ENCODE peak calls at places on chromosomes 13 and 19, in eight cellular contexts. I, X, D, V, L, H, S and N are unnamed samples.

GRCh38 chr19:47036233-47036651 is 12.2 kb downstream of the TMEM160 start:
- DNase-seq in I (no peak), X (peak), D (peak), V (no peak), L (peak), H (no peak), S (no peak), N (peak)

GRCh38 chr13:32587774-32588165 is 1.5 kb downstream of the PDS5B start:
- DNase-seq in I (no peak), X (no peak), D (peak), V (no peak), L (no peak), H (no peak), S (no peak), N (no peak)

GRCh38 chr19:3188627-3189596 is 3.2 kb downstream of the NCLN start:
- DNase-seq in I (no peak), X (no peak), D (no peak), V (no peak), L (peak), H (no peak), S (no peak), N (no peak)

GRCh38 chr13:110616103-110617101 is 1.1 kb downstream of the NAXD start:
- DNase-seq in I (no peak), X (no peak), D (peak), V (peak), L (peak), H (no peak), S (peak), N (no peak)

GRCh38 chr13:21034602-21035190 is 26.7 kb downstream of the LATS2 start:
- DNase-seq in I (no peak), X (no peak), D (peak), V (no peak), L (no peak), H (no peak), S (no peak), N (no peak)

GRCh38 chr13:76023644-76024043 is 387.5 kb downstream of the LMO7 start:
- DNase-seq in I (no peak), X (no peak), D (peak), V (no peak), L (no peak), H (no peak), S (no peak), N (no peak)

GRCh38 chr19:44741841-44742352 is 6.6 kb upstream of the BCL3 start:
- DNase-seq in I (peak), X (peak), D (peak), V (no peak), L (peak), H (peak), S (peak), N (no peak)

GRCh38 chr13:51674276-51674675 is 90.0 kb downstream of the WDFY2 start:
- DNase-seq in I (no peak), X (no peak), D (peak), V (no peak), L (peak), H (no peak), S (no peak), N (no peak)

GRCh38 chr13:93227280-93227905 is 786 bp downstream of the GPC6 start:
- DNase-seq in I (no peak), X (peak), D (peak), V (no peak), L (peak), H (peak), S (no peak), N (peak)

GRCh38 chr19:39927076-39927475 is 7.4 kb downstream of the FCGBP start:
- DNase-seq in I (no peak), X (no peak), D (no peak), V (no peak), L (no peak), H (no peak), S (no peak), N (no peak)

GRCh38 chr19:55212447-55212846 is 3.1 kb upstream of the PTPRH start:
- DNase-seq in I (no peak), X (peak), D (peak), V (peak), L (peak), H (no peak), S (no peak), N (peak)

GRCh38 chr19:35733180-35734125 is 8.8 kb downstream of the IGFLR1 start:
- DNase-seq in I (no peak), X (no peak), D (no peak), V (no peak), L (no peak), H (no peak), S (no peak), N (no peak)

GRCh38 chr13:111005364-111005763 is 90.5 kb upstream of the ANKRD10 start:
- DNase-seq in I (no peak), X (no peak), D (peak), V (no peak), L (no peak), H (peak), S (no peak), N (no peak)

GRCh38 chr13:37226966-37227365 is 121.5 kb upstream of the CSNK1A1L start:
- DNase-seq in I (no peak), X (no peak), D (peak), V (no peak), L (no peak), H (no peak), S (no peak), N (no peak)

GRCh38 chr19:48043675-48044258 is at the start of gene CABP5:
- DNase-seq in I (no peak), X (no peak), D (no peak), V (no peak), L (no peak), H (no peak), S (no peak), N (no peak)

GRCh38 chr13:60838581-60838980 is 441.6 kb downstream of the TDRD3 start:
- DNase-seq in I (no peak), X (no peak), D (peak), V (no peak), L (no peak), H (no peak), S (no peak), N (no peak)

GRCh38 chr13:38661276-38661675 is 25.6 kb upstream of the FREM2 start:
- DNase-seq in I (no peak), X (no peak), D (no peak), V (no peak), L (no peak), H (no peak), S (no peak), N (no peak)

GRCh38 chr13:51585696-51586095 is 1.4 kb downstream of the WDFY2 start:
- DNase-seq in I (no peak), X (no peak), D (peak), V (peak), L (no peak), H (no peak), S (no peak), N (no peak)

GRCh38 chr13:61880576-61881283 is 465.1 kb upstream of the PCDH20 start:
- DNase-seq in I (no peak), X (peak), D (peak), V (peak), L (no peak), H (no peak), S (no peak), N (no peak)

GRCh38 chr13:35866801-35867200 is 264.4 kb downstream of the DCLK1 start:
- DNase-seq in I (no peak), X (no peak), D (no peak), V (no peak), L (no peak), H (no peak), S (no peak), N (no peak)

GRCh38 chr19:29417048-29417447 is 108.7 kb upstream of the VSTM2B start:
- DNase-seq in I (no peak), X (no peak), D (no peak), V (no peak), L (no peak), H (no peak), S (no peak), N (no peak)

GRCh38 chr13:85529216-85529590 is 270.0 kb downstream of the SLITRK6 start:
- DNase-seq in I (no peak), X (no peak), D (peak), V (no peak), L (no peak), H (no peak), S (no peak), N (no peak)

GRCh38 chr19:33064778-33065550 is at the start of gene RHPN2:
- DNase-seq in I (no peak), X (peak), D (peak), V (peak), L (peak), H (no peak), S (no peak), N (peak)

GRCh38 chr19:39969681-39970423 is 1.1 kb upstream of the PSMC4 start:
- DNase-seq in I (no peak), X (no peak), D (no peak), V (no peak), L (no peak), H (no peak), S (no peak), N (peak)

GRCh38 chr13:42836930-42837329 is 55.5 kb downstream of the FAM216B start:
- DNase-seq in I (no peak), X (peak), D (peak), V (no peak), L (peak), H (no peak), S (no peak), N (no peak)

GRCh38 chr13:33263976-33264619 is 21.5 kb downstream of the STARD13 start:
- DNase-seq in I (no peak), X (no peak), D (no peak), V (no peak), L (no peak), H (no peak), S (no peak), N (no peak)

GRCh38 chr13:74115138-74115537 is 19.1 kb downstream of the KLF12 start:
- DNase-seq in I (no peak), X (no peak), D (peak), V (no peak), L (no peak), H (no peak), S (no peak), N (no peak)

GRCh38 chr13:99258210-99258860 is at the start of gene GPR18:
- DNase-seq in I (no peak), X (no peak), D (no peak), V (peak), L (no peak), H (no peak), S (no peak), N (no peak)

GRCh38 chr13:25971499-25972145 is 80.2 kb downstream of the SHISA2 start:
- DNase-seq in I (no peak), X (no peak), D (peak), V (no peak), L (no peak), H (no peak), S (no peak), N (peak)

GRCh38 chr19:38793186-38793585 is 4.2 kb downstream of the LGALS7B start:
- DNase-seq in I (no peak), X (no peak), D (peak), V (no peak), L (no peak), H (no peak), S (no peak), N (no peak)

GRCh38 chr19:43847884-43848283 is 20.8 kb downstream of the ZNF283 start:
- DNase-seq in I (no peak), X (no peak), D (no peak), V (no peak), L (no peak), H (no peak), S (no peak), N (no peak)

GRCh38 chr13:49711218-49711863 is 20.1 kb upstream of the EBPL start:
- DNase-seq in I (no peak), X (no peak), D (peak), V (no peak), L (no peak), H (peak), S (no peak), N (no peak)

GRCh38 chr13:103067751-103068563 is 1.7 kb upstream of the SLC10A2 start:
- DNase-seq in I (no peak), X (no peak), D (peak), V (no peak), L (peak), H (no peak), S (no peak), N (no peak)
- TF ChIP-seq CTCF in I (no peak), X (no peak), D (no peak), V (no peak), L (peak), H (no peak), S (no peak), N (no peak)

DNA sequence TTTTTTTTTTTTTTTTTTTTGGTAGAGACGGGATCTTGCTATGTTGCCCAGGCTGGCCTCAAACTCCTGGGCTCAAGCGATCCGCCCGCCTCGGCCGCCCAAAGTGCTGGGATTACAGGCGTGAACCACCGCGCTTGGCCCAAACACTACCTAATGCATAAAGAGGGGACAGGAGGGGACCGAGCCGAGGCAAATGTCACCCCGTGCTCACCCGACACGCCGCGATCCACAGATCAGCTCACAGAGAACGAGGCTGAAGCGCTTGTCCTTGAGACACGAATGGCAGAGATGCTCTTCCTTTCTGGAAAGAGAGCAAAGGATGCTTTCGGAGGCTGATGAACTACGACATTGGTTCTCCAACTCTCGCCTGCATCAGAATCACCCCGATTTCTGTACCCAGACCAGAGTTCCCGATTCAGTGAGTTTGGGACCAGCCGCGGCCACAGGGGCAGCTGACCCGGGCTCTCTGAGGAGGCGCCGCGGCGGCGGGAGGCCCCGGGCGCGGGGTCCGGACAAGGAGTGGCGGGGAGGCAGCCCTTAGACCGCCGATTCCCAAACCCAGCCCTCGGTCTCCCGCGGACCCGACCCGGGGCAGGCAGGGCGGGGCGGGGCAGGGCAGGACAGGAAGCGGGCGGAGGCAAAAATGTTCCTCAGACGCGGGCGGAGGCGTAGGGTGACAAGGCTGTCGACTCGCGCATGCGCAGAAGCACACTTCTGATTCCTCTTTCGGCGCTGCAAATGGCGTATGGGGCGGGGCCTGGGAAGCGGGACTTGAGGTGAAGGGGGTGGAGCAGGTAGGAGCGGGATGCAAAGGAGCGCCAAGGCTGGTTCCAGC is at the start of gene ZNF699:
- DNase-seq in I (peak), X (peak), D (peak), V (peak), L (peak), H (peak), S (peak), N (peak)
- TF ChIP-seq CTCF in I (peak), X (no peak), D (no peak), V (no peak), L (no peak), H (no peak), S (no peak), N (no peak)

DNA sequence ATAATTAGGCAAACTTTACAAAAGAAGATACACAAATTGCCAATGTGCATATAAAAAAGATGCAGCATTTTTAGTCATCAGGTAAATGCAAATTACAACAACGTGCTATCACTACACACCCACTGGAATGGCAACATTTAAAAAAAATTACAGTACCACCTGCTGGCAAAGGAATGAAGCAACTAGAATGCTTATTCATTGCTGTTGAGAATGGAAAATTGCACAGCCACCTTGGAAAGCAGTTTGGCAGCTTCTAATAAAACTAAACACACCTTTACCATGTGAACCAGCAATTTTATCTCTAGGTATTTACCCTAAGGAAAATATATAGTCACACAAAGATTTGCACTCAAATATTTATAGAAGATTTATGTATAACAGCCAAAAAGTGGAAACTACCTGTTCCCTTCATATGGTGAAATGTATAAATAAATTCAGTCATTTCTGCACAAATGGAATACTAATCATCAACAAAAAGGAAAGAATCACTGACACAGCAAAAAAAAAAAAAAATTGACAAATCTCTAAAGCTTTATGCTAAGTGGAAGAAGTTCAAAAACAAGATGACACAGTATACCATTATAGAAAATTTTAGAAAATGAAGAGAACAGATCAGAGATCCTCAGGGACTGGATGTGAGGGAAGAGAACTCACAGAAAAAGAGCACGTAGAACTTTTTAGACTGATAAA is 30.3 kb downstream of the OXGR1 start:
- DNase-seq in I (no peak), X (no peak), D (peak), V (no peak), L (no peak), H (no peak), S (no peak), N (no peak)
- TF ChIP-seq CTCF in I (no peak), X (peak), D (peak), V (peak), L (no peak), H (no peak), S (no peak), N (no peak)

GRCh38 chr13:56352901-56353300 is 787.8 kb upstream of the PRR20A start:
- DNase-seq in I (no peak), X (no peak), D (no peak), V (no peak), L (no peak), H (no peak), S (no peak), N (no peak)

GRCh38 chr13:56349866-56350265 is 790.9 kb upstream of the PRR20A start:
- DNase-seq in I (no peak), X (no peak), D (no peak), V (no peak), L (no peak), H (no peak), S (no peak), N (no peak)

GRCh38 chr13:56352356-56352755 is 788.4 kb upstream of the PRR20A start:
- DNase-seq in I (no peak), X (no peak), D (peak), V (no peak), L (no peak), H (no peak), S (no peak), N (no peak)

GRCh38 chr13:56347014-56347413 is 793.7 kb upstream of the PRR20A start:
- DNase-seq in I (no peak), X (no peak), D (no peak), V (no peak), L (no peak), H (no peak), S (no peak), N (no peak)

GRCh38 chr13:56351041-56351440 is 789.7 kb upstream of the PRR20A start:
- DNase-seq in I (no peak), X (peak), D (peak), V (no peak), L (no peak), H (no peak), S (no peak), N (no peak)
- TF ChIP-seq CTCF in I (no peak), X (peak), D (no peak), V (no peak), L (no peak), H (no peak), S (no peak), N (no peak)

DNA sequence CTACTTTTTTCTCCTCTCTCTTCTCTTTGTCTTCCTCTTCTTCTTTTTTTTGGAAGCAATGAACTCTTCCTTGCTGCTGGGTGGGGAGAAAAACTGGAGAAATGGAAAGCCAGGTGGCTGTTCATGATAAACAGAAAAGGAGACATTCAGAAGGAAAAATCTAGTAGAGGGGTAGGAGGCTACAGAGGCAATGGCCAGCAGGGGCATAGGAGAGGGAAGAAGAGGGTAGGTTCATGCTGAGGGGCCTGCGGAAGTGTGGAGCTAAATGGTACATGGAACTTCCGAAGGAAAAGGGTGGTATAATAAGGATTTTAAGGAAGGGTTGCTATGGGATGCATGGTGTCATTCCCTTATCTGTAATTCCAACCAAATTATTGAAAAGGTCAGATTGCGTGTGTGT is 17.5 kb upstream of the HS6ST3 start:
- DNase-seq in I (no peak), X (no peak), D (no peak), V (no peak), L (no peak), H (no peak), S (no peak), N (no peak)
- TF ChIP-seq CTCF in I (no peak), X (peak), D (no peak), V (no peak), L (no peak), H (no peak), S (no peak), N (no peak)

GRCh38 chr13:46052314-46053161 is at the start of gene ZC3H13:
- DNase-seq in I (peak), X (peak), D (peak), V (peak), L (peak), H (peak), S (peak), N (peak)
- TF ChIP-seq CTCF in I (peak), X (peak), D (peak), V (peak), L (peak), H (peak), S (peak), N (peak)